ENCODE peak calls at places on chromosomes 2 and 18, in eight cellular contexts. D is foreskin fibroblast, J is choroid plexus epithelial cell, Z is tibial nerve, X is ovary, S is fibroblast of mammary gland, I is HL-60, A is OCI-LY7. T is an unnamed sample.
A peak's percentile ranks its signal among the peaks of the same experiment; 100 is the strongest.

GRCh38 chr2:55949613-55950012 is 26.0 kb upstream of the EFEMP1 start:
- DNase-seq in A (no peak), I (no peak), S (peak; percentile 9), D (peak; percentile 35), J (peak; percentile 14), X (no peak), Z (no peak), T (no peak)

GRCh38 chr2:235793163-235793752 is 299.4 kb downstream of the AGAP1 start:
- DNase-seq in D (peak; percentile 24), I (no peak), S (peak; percentile 28), A (peak; percentile 4), J (peak; percentile 33), X (no peak), Z (no peak), T (peak; percentile 79)

GRCh38 chr2:30181176-30181575 is 34.4 kb downstream of the YPEL5 start:
- DNase-seq in I (no peak), S (no peak), Z (no peak), X (no peak), A (no peak), J (no peak), D (no peak), T (peak; percentile 56)

GRCh38 chr2:132473174-132473883 is 56.7 kb downstream of the GPR39 start:
- DNase-seq in A (no peak), X (no peak), Z (no peak), J (no peak), D (no peak), S (no peak), I (no peak), T (no peak)

GRCh38 chr18:12803069-12803936 is 80.7 kb downstream of the PTPN2 start:
- DNase-seq in I (no peak), A (no peak), Z (no peak), J (no peak), D (no peak), X (no peak), S (no peak), T (no peak)

GRCh38 chr2:169291517-169291916 is 70.8 kb downstream of the LRP2 start:
- DNase-seq in I (no peak), J (no peak), Z (no peak), D (no peak), A (no peak), S (peak; percentile 6), X (no peak), T (no peak)

GRCh38 chr2:222977121-222977520 is 74.9 kb upstream of the KCNE4 start:
- DNase-seq in J (no peak), D (no peak), Z (no peak), X (no peak), A (no peak), S (no peak), I (no peak), T (peak; percentile 46)

GRCh38 chr2:29810956-29811355 is 110.4 kb downstream of the ALK start:
- DNase-seq in D (no peak), A (no peak), X (no peak), J (peak; percentile 52), I (no peak), Z (no peak), S (no peak), T (no peak)

GRCh38 chr18:9629709-9630108 is 15.3 kb upstream of the PPP4R1 start:
- DNase-seq in I (no peak), S (peak; percentile 87), J (peak; percentile 65), Z (no peak), X (no peak), A (no peak), D (peak; percentile 89), T (no peak)

GRCh38 chr2:215724171-215724570 is 288.3 kb upstream of the FN1 start:
- DNase-seq in A (no peak), I (no peak), S (no peak), D (no peak), X (no peak), Z (no peak), J (no peak), T (no peak)

GRCh38 chr18:45684341-45685115 is 39.5 kb upstream of the SLC14A1 start:
- DNase-seq in S (no peak), Z (no peak), X (no peak), A (no peak), J (peak; percentile 32), D (peak; percentile 80), I (no peak), T (no peak)

GRCh38 chr2:230408244-230408842 is 7.7 kb upstream of the SP100 start:
- DNase-seq in D (peak; percentile 95), Z (no peak), X (no peak), J (peak; percentile 38), I (no peak), A (no peak), S (peak; percentile 94), T (peak; percentile 60)

GRCh38 chr2:117958186-117958585 is 55.7 kb downstream of the CCDC93 start:
- DNase-seq in A (no peak), Z (no peak), I (no peak), S (peak; percentile 69), D (peak; percentile 89), J (peak; percentile 78), X (no peak), T (no peak)

GRCh38 chr2:208147759-208148158 is 1.8 kb upstream of the CRYGB start:
- DNase-seq in J (no peak), S (no peak), X (no peak), Z (no peak), D (no peak), I (no peak), A (no peak), T (no peak)

GRCh38 chr2:145413261-145413660 is 893.3 kb upstream of the ZEB2 start:
- DNase-seq in I (peak; percentile 61), Z (no peak), X (no peak), A (peak; percentile 9), S (no peak), D (no peak), J (no peak), T (no peak)

GRCh38 chr2:46963210-46963609 is 47.6 kb upstream of the MCFD2 start:
- DNase-seq in I (no peak), J (no peak), S (no peak), D (no peak), A (no peak), X (no peak), Z (no peak), T (no peak)

DNA sequence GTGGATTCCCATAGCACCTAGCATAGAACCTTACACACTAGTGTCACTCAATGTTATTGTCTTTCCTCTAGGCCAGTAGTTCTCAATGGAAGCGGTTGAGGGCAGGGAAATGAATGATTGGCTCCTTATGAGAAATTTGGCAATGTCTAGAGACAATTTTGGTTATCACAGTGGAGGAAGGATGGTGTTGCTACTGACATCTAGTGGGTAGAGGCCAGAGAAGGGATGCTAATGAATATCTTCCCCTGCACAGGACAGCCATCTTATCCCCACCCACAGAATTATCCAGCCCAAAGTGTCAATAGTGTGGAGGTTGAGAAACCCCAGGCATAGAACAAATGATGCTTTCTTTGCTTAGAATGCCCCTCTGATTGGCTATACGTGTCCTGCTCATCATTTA is 15.8 kb downstream of the C18orf63 start:
- DNase-seq in J (peak; percentile 87), A (no peak), I (peak; percentile 21), S (peak; percentile 80), X (no peak), D (peak; percentile 80), Z (no peak), T (no peak)
- TF ChIP-seq CTCF in J (peak; percentile 83), A (peak; percentile 19), I (peak; percentile 49), S (peak; percentile 80), X (no peak), D (peak; percentile 70), Z (peak; percentile 22), T (peak; percentile 53)

DNA sequence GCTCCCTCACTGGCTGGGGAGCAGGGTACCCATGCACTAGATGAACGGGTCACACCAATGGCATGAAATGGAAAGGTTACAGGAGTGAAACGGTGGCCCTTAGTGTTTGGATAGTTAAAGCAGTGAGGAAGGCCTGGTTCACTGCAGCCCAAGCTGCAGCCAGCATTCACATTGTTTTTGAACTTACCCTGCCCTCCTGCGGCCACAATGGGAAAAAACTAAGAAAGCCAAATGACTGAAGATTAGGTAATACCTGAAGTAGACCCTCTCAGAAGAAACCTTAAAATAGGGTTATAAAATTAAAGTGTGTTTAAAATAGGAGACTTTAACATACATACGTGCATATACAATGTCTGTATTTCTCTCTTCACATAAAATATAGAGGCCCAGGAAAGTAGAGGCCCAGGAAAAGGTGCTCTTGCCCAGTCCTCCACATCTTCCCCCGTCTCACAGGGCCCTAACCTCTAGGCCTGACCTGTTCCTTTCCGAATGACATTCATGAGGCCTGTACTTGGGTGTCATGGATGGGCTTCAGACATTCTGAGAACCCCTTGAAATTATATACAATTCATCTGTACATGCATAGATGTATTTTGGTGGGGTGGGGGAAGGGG is 33.3 kb downstream of the DOK1 start:
- DNase-seq in I (peak; percentile 81), A (peak; percentile 73), J (peak; percentile 85), X (peak; percentile 64), D (peak; percentile 87), Z (peak; percentile 45), S (peak; percentile 75), T (no peak)
- TF ChIP-seq CTCF in I (peak; percentile 57), A (peak; percentile 92), J (peak; percentile 80), X (peak; percentile 39), D (peak; percentile 58), Z (peak; percentile 60), S (peak; percentile 76), T (peak; percentile 84)

DNA sequence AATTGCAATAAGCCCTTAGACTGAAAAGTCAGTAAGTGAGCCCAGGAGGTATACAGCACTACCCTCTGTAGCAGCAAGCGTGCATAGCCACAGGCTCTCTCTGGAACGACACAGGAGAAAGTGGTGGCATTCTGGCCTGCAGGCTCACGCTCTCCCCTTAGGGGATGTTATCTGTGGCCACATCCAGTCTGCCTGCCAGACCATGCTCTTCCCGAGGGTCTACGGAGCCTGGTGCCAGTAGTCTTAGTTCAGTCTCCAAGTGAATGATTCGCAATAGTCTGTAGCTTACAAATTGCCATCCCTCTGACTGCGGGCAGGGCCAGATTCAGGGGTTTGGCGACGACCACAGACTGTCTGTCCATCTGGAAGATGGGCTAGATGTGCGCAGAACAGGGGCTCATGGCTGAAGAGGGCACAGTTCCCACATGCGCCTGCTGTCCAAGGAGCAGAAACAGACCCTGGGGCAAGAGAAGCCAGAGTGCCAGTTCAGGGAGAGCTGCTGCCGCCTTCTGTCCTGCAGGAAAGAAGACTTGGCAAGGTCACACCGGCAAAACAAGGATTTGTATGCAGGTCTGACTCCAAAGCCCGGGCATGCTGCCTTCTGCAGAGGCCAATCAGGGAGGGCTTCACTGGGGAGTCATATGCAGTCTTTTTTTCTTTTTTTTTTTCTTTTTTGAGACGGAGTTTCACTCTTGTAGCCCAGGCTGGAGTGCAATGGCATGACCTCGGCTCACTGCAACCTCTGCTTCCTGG is 3.5 kb upstream of the KLF11 start:
- DNase-seq in X (no peak), A (no peak), Z (no peak), J (no peak), D (peak; percentile 63), S (peak; percentile 55), I (no peak), T (no peak)
- TF ChIP-seq CTCF in X (no peak), A (no peak), Z (no peak), J (no peak), D (no peak), S (no peak), I (no peak), T (no peak)

DNA sequence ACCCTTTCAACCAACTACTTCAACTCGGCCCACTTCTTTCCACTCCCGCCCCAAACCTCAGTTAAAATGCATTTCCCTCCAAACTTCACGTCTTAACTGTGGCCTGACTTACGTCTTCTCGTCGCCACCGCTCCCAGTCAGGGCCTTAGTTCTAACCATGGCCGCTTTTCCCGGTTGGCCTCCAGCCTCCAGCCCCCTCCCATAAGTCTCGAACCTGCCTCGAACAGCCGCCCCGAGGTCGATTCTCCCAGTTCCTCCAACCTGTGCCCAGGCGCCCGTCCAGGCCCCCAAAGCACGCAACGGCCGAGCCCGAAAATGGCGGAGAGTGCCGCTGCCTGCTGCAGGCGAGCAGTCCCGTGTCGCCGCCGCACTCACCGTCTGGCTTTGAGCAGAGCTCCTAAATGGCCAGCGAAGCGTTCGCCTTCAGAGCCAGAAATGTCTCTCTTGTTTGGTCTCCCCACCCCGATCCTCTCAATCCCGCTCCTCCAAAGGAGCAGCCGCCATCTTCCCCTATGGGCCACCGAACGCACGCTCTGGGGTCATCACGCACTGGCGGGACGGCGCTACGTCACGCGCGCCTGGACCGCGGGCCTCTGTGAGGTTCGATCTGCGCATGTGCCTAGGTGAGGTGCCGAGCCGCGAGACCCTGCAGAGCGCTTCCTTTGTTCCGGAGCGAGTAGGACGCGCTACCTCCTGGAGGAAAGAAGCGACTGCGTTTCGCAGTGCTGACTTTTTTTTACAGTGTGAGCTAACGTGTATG is at the start of gene WDR33:
- DNase-seq in I (peak; percentile 95), Z (peak; percentile 63), S (peak; percentile 79), D (peak; percentile 95), A (peak; percentile 98), J (peak; percentile 87), X (peak; percentile 91), T (peak; percentile 96)
- TF ChIP-seq CTCF in I (no peak), Z (no peak), S (no peak), D (peak; percentile 17), A (peak; percentile 44), J (peak; percentile 39), X (no peak), T (no peak)

T was measured in osteocyte.